ENCODE peak calls at places on chromosome 2, in nine cellular contexts. C is K562; V is tibial artery; X is CD8-positive, alpha-beta T cell; H is PC-9; R is fibroblast of lung; G is AG04449; J is testis; L is endodermal cell. M is an unnamed sample.

GRCh38 chr2:234463626-234464290 is 33.1 kb downstream of the ARL4C start:
- DNase-seq in L (no peak), H (peak), J (no peak), R (peak), V (no peak), X (peak), G (no peak), C (no peak), M (no peak)

GRCh38 chr2:160353166-160353565 is 140.4 kb downstream of the RBMS1 start:
- DNase-seq in H (no peak), X (no peak), L (no peak), G (no peak), R (no peak), J (no peak), V (no peak), C (no peak), M (no peak)

GRCh38 chr2:46117379-46117778 is 179.8 kb upstream of the EPAS1 start:
- DNase-seq in V (no peak), G (no peak), R (peak), J (no peak), L (no peak), H (peak), C (no peak), X (no peak), M (peak)

GRCh38 chr2:26615336-26616031 is 25.7 kb downstream of the CIB4 start:
- DNase-seq in H (no peak), J (no peak), L (peak), G (no peak), C (peak), X (no peak), R (peak), V (no peak), M (no peak)

GRCh38 chr2:189545424-189545823 is 35.2 kb downstream of the SLC40A1 start:
- DNase-seq in L (no peak), C (no peak), X (no peak), G (no peak), V (no peak), H (no peak), J (no peak), R (no peak), M (peak)

GRCh38 chr2:33275689-33276444 is 200.6 kb upstream of the RASGRP3 start:
- DNase-seq in J (no peak), X (peak), R (peak), L (no peak), C (peak), V (peak), H (peak), G (no peak), M (peak)

GRCh38 chr2:241555711-241556110 is 2.8 kb upstream of the BOK start:
- DNase-seq in H (peak), J (no peak), C (no peak), X (no peak), V (no peak), G (no peak), R (no peak), L (peak), M (no peak)

GRCh38 chr2:62558743-62559142 is 52.7 kb upstream of the TMEM17 start:
- DNase-seq in J (no peak), G (no peak), L (no peak), C (no peak), V (no peak), H (no peak), R (no peak), X (no peak), M (no peak)

GRCh38 chr2:52107124-52107523 is 1075.2 kb upstream of the NRXN1 start:
- DNase-seq in L (no peak), C (no peak), V (no peak), R (no peak), G (no peak), H (no peak), J (no peak), X (no peak), M (no peak)

GRCh38 chr2:130251865-130252620 is 53.8 kb upstream of the TUBA3E start:
- DNase-seq in G (no peak), J (no peak), R (no peak), V (no peak), C (no peak), H (no peak), L (no peak), X (no peak), M (no peak)

GRCh38 chr2:182982934-182983333 is 55.3 kb downstream of the NCKAP1 start:
- DNase-seq in R (no peak), J (no peak), V (no peak), X (no peak), L (no peak), H (no peak), C (no peak), G (no peak), M (no peak)

GRCh38 chr2:187545238-187545751 is 8.9 kb downstream of the TFPI start:
- DNase-seq in V (no peak), J (no peak), H (no peak), C (no peak), X (no peak), G (no peak), L (no peak), R (peak), M (no peak)

GRCh38 chr2:137924019-137924418 is 40.3 kb upstream of the HNMT start:
- DNase-seq in V (no peak), C (no peak), G (no peak), X (no peak), H (no peak), R (no peak), J (no peak), L (no peak), M (no peak)

GRCh38 chr2:207012461-207012860 is 73.1 kb downstream of the CPO start:
- DNase-seq in C (no peak), L (no peak), X (no peak), R (peak), H (peak), G (no peak), V (no peak), J (no peak), M (peak)

GRCh38 chr2:111534816-111535803 is 348.9 kb downstream of the ANAPC1 start:
- DNase-seq in V (no peak), X (no peak), G (no peak), C (no peak), H (peak), J (no peak), R (peak), L (no peak), M (peak)

GRCh38 chr2:222797308-222797707 is 63.5 kb upstream of the ACSL3 start:
- DNase-seq in C (peak), L (no peak), J (no peak), R (peak), G (peak), H (peak), X (no peak), V (no peak), M (peak)

GRCh38 chr2:72993147-72993546 is 75.8 kb downstream of the EMX1 start:
- DNase-seq in L (peak), V (no peak), H (no peak), J (peak), R (peak), X (no peak), C (peak), G (no peak), M (peak)

GRCh38 chr2:167212054-167212648 is 323.9 kb downstream of the XIRP2 start:
- DNase-seq in G (no peak), V (no peak), X (no peak), C (peak), L (peak), R (peak), J (peak), H (peak), M (peak)

GRCh38 chr2:204706939-204707338 is 161.7 kb downstream of the PARD3B start:
- DNase-seq in V (no peak), C (no peak), L (no peak), X (no peak), H (no peak), J (no peak), R (no peak), G (no peak), M (no peak)

GRCh38 chr2:129459881-129460280 is 519.6 kb upstream of the RAB6C start:
- DNase-seq in H (no peak), L (no peak), X (no peak), R (no peak), C (no peak), V (no peak), G (no peak), J (no peak), M (no peak)

GRCh38 chr2:239660390-239661228 is 259.8 kb upstream of the HDAC4 start:
- DNase-seq in J (no peak), C (no peak), V (no peak), G (no peak), R (no peak), L (no peak), X (no peak), H (peak), M (no peak)

GRCh38 chr2:227183657-227184367 is 19.4 kb downstream of the COL4A3 start:
- DNase-seq in G (no peak), V (no peak), L (no peak), X (no peak), J (no peak), R (no peak), C (no peak), H (no peak), M (no peak)

GRCh38 chr2:164954186-164954585 is 1.1 kb downstream of the SLC38A11 start:
- DNase-seq in G (no peak), X (no peak), L (no peak), R (no peak), H (no peak), J (no peak), C (no peak), V (no peak), M (peak)

GRCh38 chr2:38317725-38318124 is 59.3 kb downstream of the ATL2 start:
- DNase-seq in X (no peak), R (no peak), V (no peak), C (no peak), H (no peak), J (no peak), L (no peak), G (no peak), M (no peak)

GRCh38 chr2:162967137-162967536 is 128.6 kb upstream of the KCNH7 start:
- DNase-seq in X (no peak), H (no peak), C (no peak), J (no peak), V (no peak), R (no peak), G (no peak), L (no peak), M (no peak)

GRCh38 chr2:191262436-191262835 is 17.2 kb downstream of the MYO1B start:
- DNase-seq in H (no peak), X (no peak), J (no peak), G (no peak), R (no peak), C (no peak), L (no peak), V (no peak), M (peak)

GRCh38 chr2:237889016-237889415 is 29.6 kb downstream of the RAMP1 start:
- DNase-seq in R (no peak), L (peak), C (no peak), G (no peak), V (no peak), X (no peak), H (no peak), J (no peak), M (no peak)

GRCh38 chr2:119223521-119224390 is at the start of gene STEAP3:
- DNase-seq in H (peak), G (no peak), V (peak), C (peak), J (peak), X (no peak), R (peak), L (peak), M (peak)

GRCh38 chr2:212265777-212266176 is 272.8 kb downstream of the ERBB4 start:
- DNase-seq in C (no peak), R (no peak), L (no peak), J (no peak), H (no peak), V (no peak), X (no peak), G (no peak), M (no peak)

GRCh38 chr2:240424341-240425235 is 10.9 kb upstream of the GPC1 start:
- DNase-seq in X (no peak), H (no peak), C (no peak), L (peak), G (no peak), R (no peak), J (peak), V (peak), M (no peak)

GRCh38 chr2:99141110-99142108 is at the start of gene C2orf15:
- DNase-seq in J (peak), C (peak), L (peak), G (peak), R (peak), H (peak), V (peak), X (peak), M (peak)

GRCh38 chr2:26720322-26721166 is 28.0 kb downstream of the KCNK3 start:
- DNase-seq in R (peak), J (peak), L (no peak), H (peak), G (no peak), V (peak), C (no peak), X (no peak), M (peak)

GRCh38 chr2:60429681-60430080 is 123.8 kb downstream of the BCL11A start:
- DNase-seq in X (no peak), R (no peak), G (no peak), H (no peak), V (no peak), L (peak), J (no peak), C (no peak), M (no peak)

GRCh38 chr2:30666307-30666874 is 140.9 kb downstream of the CAPN13 start:
- DNase-seq in R (peak), J (no peak), X (no peak), V (no peak), C (no peak), G (peak), L (peak), H (peak), M (peak)

GRCh38 chr2:174312581-174313234 is 22.0 kb upstream of the SP9 start:
- DNase-seq in H (no peak), J (no peak), X (no peak), G (no peak), V (no peak), L (no peak), C (no peak), R (no peak), M (no peak)

GRCh38 chr2:53033416-53033815 is 734.2 kb upstream of the CHAC2 start:
- DNase-seq in R (peak), J (no peak), C (no peak), G (peak), X (no peak), L (no peak), V (no peak), H (no peak), M (peak)

GRCh38 chr2:205696541-205697441 is 14.5 kb downstream of the NRP2 start:
- DNase-seq in V (no peak), L (peak), X (no peak), G (peak), J (no peak), R (no peak), C (no peak), H (no peak), M (peak)

GRCh38 chr2:38187416-38188127 is 111.6 kb upstream of the CYP1B1 start:
- DNase-seq in H (no peak), V (peak), X (no peak), C (no peak), J (peak), G (no peak), R (peak), L (no peak), M (peak)

GRCh38 chr2:4976407-4976806 is 715.8 kb upstream of the SOX11 start:
- DNase-seq in H (no peak), C (no peak), V (no peak), L (peak), X (no peak), J (no peak), G (no peak), R (no peak), M (no peak)

GRCh38 chr2:226114436-226114835 is 685.2 kb downstream of the IRS1 start:
- DNase-seq in V (no peak), J (no peak), G (no peak), X (no peak), C (no peak), H (no peak), L (no peak), R (peak), M (peak)

DNA sequence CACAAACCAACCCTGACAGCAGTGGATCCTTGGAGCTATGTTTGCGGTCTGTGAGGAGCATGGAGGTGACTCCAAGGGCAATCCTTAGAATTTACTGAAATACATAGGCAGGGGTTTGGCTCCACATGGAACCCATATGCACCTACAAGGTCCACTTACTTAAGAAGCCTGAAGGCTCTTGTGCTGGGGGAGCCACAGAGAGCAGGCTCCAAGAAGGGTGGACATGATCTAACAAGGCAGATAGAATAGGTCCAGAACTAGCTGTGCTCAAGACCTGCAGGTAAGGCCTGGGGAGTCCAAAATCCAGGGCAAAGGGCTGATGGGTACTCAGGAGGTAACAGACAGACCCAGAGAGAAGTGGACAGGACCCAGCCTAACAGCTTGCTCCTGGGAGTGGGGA is 1.2 kb upstream of the CDK5R2 start:
- DNase-seq in H (no peak), X (no peak), G (no peak), R (no peak), V (no peak), J (no peak), L (no peak), C (no peak), M (no peak)
- H3K4me3 ChIP-seq in H (no peak), X (no peak), G (no peak), R (no peak), V (no peak), J (no peak), L (peak), C (no peak), M (no peak)

GRCh38 chr2:171447675-171448074 is 13.6 kb downstream of the DCAF17 start:
- DNase-seq in V (no peak), X (no peak), J (no peak), R (no peak), G (no peak), H (no peak), L (no peak), C (no peak), M (no peak)
- TF ChIP-seq CTCF in V (no peak), X (no peak), J (no peak), R (no peak), G (no peak), H (peak), L (peak), C (peak), M (no peak)

DNA sequence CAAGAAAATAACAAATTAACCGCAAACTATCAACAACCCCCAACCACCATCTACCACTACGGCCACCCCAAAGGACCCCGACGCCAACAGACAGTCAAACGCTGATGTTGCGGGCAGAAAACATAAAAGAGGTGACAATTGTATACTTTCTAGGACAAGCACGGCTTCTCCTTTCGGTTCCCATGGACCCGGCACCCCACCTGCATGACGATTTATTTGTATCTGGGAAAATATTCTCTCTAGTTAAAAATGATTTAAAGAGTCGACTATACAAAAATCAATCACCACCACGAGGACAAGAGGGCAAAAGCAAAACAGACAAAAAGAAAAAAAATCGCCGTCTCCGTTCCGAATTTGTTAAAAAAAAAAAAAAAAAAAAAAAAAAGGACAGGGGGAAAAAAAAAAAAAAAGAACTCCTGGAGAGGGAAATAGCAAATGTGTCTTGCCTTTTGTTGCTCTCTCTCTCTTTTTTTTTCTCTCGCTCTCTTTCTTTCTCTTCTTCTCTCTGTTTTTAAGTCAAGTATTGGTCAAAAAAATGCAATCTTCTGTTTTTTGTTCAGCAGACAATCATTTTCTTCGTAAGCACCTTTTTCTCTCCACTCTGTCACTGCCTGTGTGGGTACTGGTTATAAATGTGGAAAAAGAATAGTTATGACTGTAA is 3.6 kb downstream of the SIX3 start:
- DNase-seq in J (no peak), R (no peak), C (no peak), V (no peak), H (no peak), L (no peak), G (no peak), X (no peak), M (no peak)
- H3K4me3 ChIP-seq in J (no peak), R (no peak), C (no peak), V (no peak), H (no peak), L (peak), G (no peak), X (no peak), M (no peak)

DNA sequence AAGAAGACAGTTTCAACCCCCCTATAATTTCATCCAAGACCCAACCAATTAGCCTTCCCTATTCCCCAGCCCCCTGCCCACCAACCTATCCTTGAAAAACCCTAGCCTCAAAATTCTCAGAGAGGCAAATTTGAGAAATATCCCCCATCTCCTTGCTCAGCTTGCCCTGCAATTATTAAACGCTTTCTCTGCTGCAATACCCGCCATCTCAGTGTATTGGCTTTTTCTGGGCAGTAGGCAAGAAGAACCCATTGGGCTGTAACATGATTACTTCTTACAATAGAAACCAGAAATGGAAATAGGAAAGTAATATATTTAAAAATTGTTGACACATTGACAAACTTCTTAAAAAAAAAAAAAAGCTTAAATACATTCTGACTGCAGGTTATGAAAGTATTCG is 140.6 kb upstream of the CCDC150 start:
- DNase-seq in C (no peak), H (no peak), G (no peak), V (no peak), J (no peak), R (no peak), X (no peak), L (no peak), M (no peak)
- TF ChIP-seq CTCF in C (no peak), H (no peak), G (no peak), V (no peak), J (no peak), R (no peak), X (no peak), L (no peak), M (no peak)

GRCh38 chr2:54454548-54454921 is 1.6 kb upstream of the SPTBN1 start:
- DNase-seq in H (no peak), C (no peak), G (no peak), X (no peak), R (no peak), V (no peak), J (no peak), L (no peak), M (no peak)
- H3K4me3 ChIP-seq in H (peak), C (no peak), G (no peak), X (no peak), R (no peak), V (no peak), J (peak), L (peak), M (no peak)

GRCh38 chr2:9937968-9938367 is 13.5 kb upstream of the GRHL1 start:
- DNase-seq in X (no peak), H (no peak), L (peak), J (no peak), R (no peak), V (no peak), G (no peak), C (no peak), M (no peak)
- TF ChIP-seq CTCF in X (no peak), H (no peak), L (peak), J (no peak), R (no peak), V (no peak), G (no peak), C (no peak), M (no peak)

M was measured in fibroblast of mammary gland.